ENCODE peak calls at places on chromosomes 1 and 21, in four cellular contexts. One of them, this sample, is unnamed.

GRCh38 chr1:23916209-23917131 is 3.3 kb upstream of the CNR2 start:
- DNase-seq in glutamatergic neuron: peak; percentile 76
- DNase-seq in suprapubic skin: no peak
- DNase-seq in AG04450: peak; percentile 23
- DNase-seq in this sample: peak; percentile 44

GRCh38 chr1:209603877-209604276 is 20.4 kb downstream of the CAMK1G start:
- DNase-seq in glutamatergic neuron: no peak
- DNase-seq in AG04450: no peak
- DNase-seq in suprapubic skin: no peak
- DNase-seq in this sample: no peak

GRCh38 chr1:164637461-164638375 is 78.7 kb downstream of the PBX1 start:
- DNase-seq in suprapubic skin: no peak
- DNase-seq in glutamatergic neuron: no peak
- DNase-seq in AG04450: peak; percentile 27
- DNase-seq in this sample: no peak

GRCh38 chr21:26850116-26850643 is 5.0 kb upstream of the ADAMTS1 start:
- DNase-seq in AG04450: no peak
- DNase-seq in glutamatergic neuron: no peak
- DNase-seq in suprapubic skin: no peak
- DNase-seq in this sample: no peak

GRCh38 chr1:39396671-39397070 is 94.8 kb upstream of the BMP8A start:
- DNase-seq in AG04450: no peak
- DNase-seq in glutamatergic neuron: no peak
- DNase-seq in suprapubic skin: no peak
- DNase-seq in this sample: no peak

GRCh38 chr1:9332513-9333143 is 39.9 kb downstream of the SPSB1 start:
- DNase-seq in AG04450: no peak
- DNase-seq in glutamatergic neuron: no peak
- DNase-seq in suprapubic skin: no peak
- DNase-seq in this sample: no peak

GRCh38 chr21:44618504-44618903 is 6.6 kb downstream of the KRTAP10-8 start:
- DNase-seq in glutamatergic neuron: no peak
- DNase-seq in suprapubic skin: no peak
- DNase-seq in AG04450: no peak
- DNase-seq in this sample: no peak

GRCh38 chr21:16085436-16085835 is 355.7 kb downstream of the USP25 start:
- DNase-seq in AG04450: no peak
- DNase-seq in glutamatergic neuron: no peak
- DNase-seq in suprapubic skin: no peak
- DNase-seq in this sample: no peak

GRCh38 chr1:182061597-182061996 is at the start of gene ZNF648:
- DNase-seq in suprapubic skin: no peak
- DNase-seq in AG04450: no peak
- DNase-seq in glutamatergic neuron: no peak
- DNase-seq in this sample: no peak

GRCh38 chr21:33259428-33259827 is 6.7 kb upstream of the IL10RB start:
- DNase-seq in suprapubic skin: no peak
- DNase-seq in glutamatergic neuron: no peak
- DNase-seq in AG04450: no peak
- DNase-seq in this sample: no peak

GRCh38 chr1:186896211-186896610 is 67.5 kb downstream of the PLA2G4A start:
- DNase-seq in suprapubic skin: no peak
- DNase-seq in glutamatergic neuron: no peak
- DNase-seq in AG04450: no peak
- DNase-seq in this sample: no peak

GRCh38 chr1:44072204-44072603 is 40.9 kb upstream of the SLC6A9 start:
- DNase-seq in AG04450: peak; percentile 89
- DNase-seq in glutamatergic neuron: no peak
- DNase-seq in suprapubic skin: no peak
- DNase-seq in this sample: peak; percentile 83

GRCh38 chr1:91011726-91012125 is 10.1 kb downstream of the ZNF644 start:
- DNase-seq in glutamatergic neuron: no peak
- DNase-seq in suprapubic skin: no peak
- DNase-seq in AG04450: no peak
- DNase-seq in this sample: no peak

GRCh38 chr1:20552728-20553571 is 577 bp downstream of the FAM43B start:
- DNase-seq in AG04450: no peak
- DNase-seq in suprapubic skin: no peak
- DNase-seq in glutamatergic neuron: peak; percentile 42
- DNase-seq in this sample: no peak

GRCh38 chr1:63317007-63317813 is 5.2 kb upstream of the FOXD3 start:
- DNase-seq in suprapubic skin: peak; percentile 66
- DNase-seq in AG04450: no peak
- DNase-seq in glutamatergic neuron: peak; percentile 84
- DNase-seq in this sample: no peak

GRCh38 chr1:200306954-200307754 is 102.7 kb downstream of the ZNF281 start:
- DNase-seq in AG04450: no peak
- DNase-seq in suprapubic skin: no peak
- DNase-seq in glutamatergic neuron: no peak
- DNase-seq in this sample: no peak

GRCh38 chr1:161921491-161921890 is 102.2 kb downstream of the OLFML2B start:
- DNase-seq in suprapubic skin: no peak
- DNase-seq in glutamatergic neuron: no peak
- DNase-seq in AG04450: no peak
- DNase-seq in this sample: no peak

GRCh38 chr1:243680861-243681260 is 169.2 kb downstream of the AKT3 start:
- DNase-seq in suprapubic skin: no peak
- DNase-seq in glutamatergic neuron: no peak
- DNase-seq in AG04450: no peak
- DNase-seq in this sample: no peak

GRCh38 chr1:43802356-43802755 is 95.0 kb downstream of the ST3GAL3 start:
- DNase-seq in glutamatergic neuron: no peak
- DNase-seq in AG04450: no peak
- DNase-seq in suprapubic skin: no peak
- DNase-seq in this sample: no peak

GRCh38 chr1:222817529-222817928 is 2.7 kb downstream of the DISP1 start:
- DNase-seq in AG04450: peak; percentile 69
- DNase-seq in suprapubic skin: no peak
- DNase-seq in glutamatergic neuron: no peak
- DNase-seq in this sample: peak; percentile 71
- TF ChIP-seq CTCF in AG04450: no peak
- TF ChIP-seq CTCF in suprapubic skin: no peak
- TF ChIP-seq CTCF in glutamatergic neuron: no peak
- TF ChIP-seq CTCF in this sample: no peak

DNA sequence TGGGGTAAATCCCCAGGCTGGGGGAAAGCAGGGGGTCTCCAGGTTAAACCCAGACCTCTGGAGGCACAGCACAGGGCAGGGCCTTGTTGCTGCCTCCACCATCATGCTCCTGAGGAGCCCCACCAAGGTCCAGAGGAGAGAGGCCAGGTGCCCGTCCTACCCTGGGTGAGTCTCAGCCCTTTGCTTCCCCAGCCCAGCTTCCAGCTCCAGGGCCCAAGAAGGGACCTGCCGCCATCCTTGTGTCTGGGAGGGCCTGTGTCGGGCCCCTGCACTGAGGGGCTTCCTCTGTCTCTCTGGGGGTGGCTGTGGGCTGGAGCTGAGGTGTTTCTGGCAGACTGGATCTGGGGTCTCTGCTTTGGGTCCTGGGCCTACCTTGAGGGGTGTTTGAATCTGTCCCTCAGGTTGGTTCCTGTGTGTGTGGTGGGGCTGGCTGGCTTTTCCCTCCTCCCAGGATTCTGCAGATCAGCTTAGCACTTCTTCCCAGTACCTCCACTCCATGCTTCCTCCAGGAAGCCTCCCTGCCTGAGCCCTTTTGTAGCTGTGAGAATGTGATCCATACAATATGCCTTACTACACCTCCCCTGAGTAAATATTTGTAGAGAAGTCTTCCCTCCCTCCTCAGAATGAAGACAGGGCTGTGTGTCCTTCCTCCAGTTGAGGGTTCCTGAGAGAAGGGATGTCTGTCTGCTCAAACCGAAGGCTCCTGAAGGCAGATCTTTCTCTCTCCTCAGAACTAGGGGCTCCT is 6.2 kb downstream of the GPR3 start:
- DNase-seq in glutamatergic neuron: no peak
- DNase-seq in suprapubic skin: no peak
- DNase-seq in AG04450: no peak
- DNase-seq in this sample: no peak
- TF ChIP-seq CTCF in glutamatergic neuron: no peak
- TF ChIP-seq CTCF in suprapubic skin: no peak
- TF ChIP-seq CTCF in AG04450: no peak
- TF ChIP-seq CTCF in this sample: no peak

GRCh38 chr1:202343652-202344349 is 2.1 kb upstream of the UBE2T start:
- DNase-seq in suprapubic skin: no peak
- DNase-seq in glutamatergic neuron: no peak
- DNase-seq in AG04450: no peak
- DNase-seq in this sample: no peak
- TF ChIP-seq CTCF in suprapubic skin: peak; percentile 30
- TF ChIP-seq CTCF in glutamatergic neuron: peak; percentile 79
- TF ChIP-seq CTCF in AG04450: peak; percentile 75
- TF ChIP-seq CTCF in this sample: peak; percentile 76

GRCh38 chr1:14930224-14930965 is 223.2 kb upstream of the TMEM51 start:
- DNase-seq in glutamatergic neuron: peak; percentile 65
- DNase-seq in suprapubic skin: no peak
- DNase-seq in AG04450: no peak
- DNase-seq in this sample: no peak
- TF ChIP-seq CTCF in glutamatergic neuron: no peak
- TF ChIP-seq CTCF in suprapubic skin: no peak
- TF ChIP-seq CTCF in AG04450: no peak
- TF ChIP-seq CTCF in this sample: no peak

DNA sequence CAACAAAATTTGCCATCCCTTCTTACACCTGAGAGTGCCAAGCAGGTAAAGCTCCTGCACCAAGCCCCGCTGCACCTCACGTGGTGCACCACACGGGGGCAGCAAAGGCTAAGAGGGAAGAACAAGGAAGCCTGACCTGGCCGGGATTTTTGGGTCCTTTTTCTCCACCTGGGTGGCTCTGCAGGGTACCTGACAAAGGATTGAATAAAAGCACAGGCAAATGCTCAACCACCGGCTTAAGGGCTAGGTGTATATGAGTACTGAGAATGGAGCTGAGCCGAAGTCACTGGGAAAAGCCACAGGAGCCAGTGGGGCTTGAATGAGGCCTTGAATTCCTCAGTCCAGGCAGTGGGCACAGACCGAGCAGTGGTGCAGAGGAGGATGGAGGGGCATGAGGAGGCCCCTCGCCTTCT is 36.4 kb downstream of the ZNF697 start:
- DNase-seq in suprapubic skin: peak; percentile 82
- DNase-seq in glutamatergic neuron: peak; percentile 87
- DNase-seq in AG04450: no peak
- DNase-seq in this sample: no peak
- TF ChIP-seq CTCF in suprapubic skin: peak; percentile 66
- TF ChIP-seq CTCF in glutamatergic neuron: peak; percentile 96
- TF ChIP-seq CTCF in AG04450: peak; percentile 93
- TF ChIP-seq CTCF in this sample: peak; percentile 98

DNA sequence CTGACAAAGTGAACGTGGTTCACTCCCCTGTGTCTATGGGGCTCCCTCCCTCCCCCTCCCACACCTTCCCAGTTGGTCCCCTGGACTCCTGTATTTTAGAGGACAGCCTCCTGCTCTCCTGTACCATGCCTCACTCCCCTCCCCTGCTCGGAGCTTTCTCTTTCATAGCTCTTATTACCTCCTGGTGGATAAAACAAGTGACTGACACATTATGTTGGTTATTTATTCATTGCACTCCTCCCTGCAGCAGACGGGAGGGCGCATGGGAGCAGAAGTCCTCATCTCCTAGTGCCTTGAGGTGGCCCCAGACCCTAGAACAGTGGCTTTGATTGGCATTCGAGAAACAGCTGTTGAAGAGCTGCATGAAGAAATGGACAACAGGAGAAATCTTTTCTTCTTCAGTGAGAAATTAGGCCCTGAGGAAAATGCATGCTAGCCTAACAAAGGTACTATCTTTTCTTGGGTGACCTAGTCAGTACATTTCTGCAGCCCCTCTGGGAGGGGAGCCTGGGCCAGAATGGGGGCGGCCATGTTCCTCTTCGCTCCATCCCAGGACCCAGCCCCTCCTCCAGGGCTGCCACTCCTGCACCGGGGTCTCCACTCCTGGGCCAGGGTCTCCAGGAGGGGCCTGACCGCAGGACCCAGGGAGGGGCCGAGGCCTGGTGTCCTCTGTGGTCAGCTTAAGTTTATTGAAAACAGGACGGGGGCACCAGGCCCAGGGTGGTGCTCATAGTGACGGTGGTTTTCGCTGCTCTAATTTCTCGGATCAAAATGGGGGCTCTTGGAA is 1.2 kb upstream of the TFF1 start:
- DNase-seq in AG04450: no peak
- DNase-seq in glutamatergic neuron: peak; percentile 8
- DNase-seq in suprapubic skin: no peak
- DNase-seq in this sample: no peak
- TF ChIP-seq CTCF in AG04450: no peak
- TF ChIP-seq CTCF in glutamatergic neuron: no peak
- TF ChIP-seq CTCF in suprapubic skin: no peak
- TF ChIP-seq CTCF in this sample: no peak

This sample was measured in retinal pigment epithelial cell.